ENCODE peak calls at places on chromosomes 16 and 17, in ten cellular contexts. S is psoas muscle, T is GM12878, K is stomach, Z is heart right ventricle, L is OCI-LY7, A is transverse colon, N is left lung, F is fibroblast of pulmonary artery, E is body of pancreas. W is an unnamed sample.

GRCh38 chr17:63203652-63204051 is 237.6 kb downstream of the TANC2 start:
- DNase-seq in K (no peak), S (no peak), N (no peak), A (no peak), T (no peak), L (no peak), F (no peak), Z (no peak), E (no peak), W (no peak)

GRCh38 chr17:8189041-8189710 is 804 bp downstream of the BORCS6 start:
- DNase-seq in E (peak; percentile 37), A (peak; percentile 57), S (no peak), N (peak; percentile 79), L (no peak), T (no peak), Z (peak; percentile 41), K (peak; percentile 43), F (no peak), W (no peak)

GRCh38 chr17:80830020-80830780 is 161.4 kb upstream of the CHMP6 start:
- DNase-seq in F (no peak), S (peak; percentile 47), L (no peak), N (peak; percentile 55), A (no peak), Z (no peak), E (no peak), T (no peak), K (no peak), W (no peak)

GRCh38 chr17:1571362-1571746 is 8.8 kb upstream of the PITPNA start:
- DNase-seq in A (no peak), F (no peak), K (no peak), Z (no peak), S (no peak), T (no peak), N (no peak), L (no peak), E (no peak), W (no peak)

GRCh38 chr17:77109159-77110005 is 31.4 kb upstream of the SEC14L1 start:
- DNase-seq in T (no peak), K (no peak), S (no peak), A (no peak), Z (no peak), E (no peak), L (peak; percentile 41), F (no peak), N (no peak), W (no peak)

GRCh38 chr17:4269915-4270314 is 6.1 kb upstream of the ANKFY1 start:
- DNase-seq in L (no peak), A (no peak), N (no peak), T (no peak), Z (no peak), F (no peak), S (no peak), E (no peak), K (no peak), W (no peak)

GRCh38 chr16:25177831-25178688 is 38.7 kb upstream of the AQP8 start:
- DNase-seq in S (no peak), L (no peak), F (no peak), A (peak; percentile 71), Z (no peak), K (no peak), E (peak; percentile 55), T (no peak), N (no peak), W (peak; percentile 10)

GRCh38 chr16:53080345-53081031 is 25.7 kb downstream of the CHD9 start:
- DNase-seq in F (peak; percentile 93), L (no peak), A (peak; percentile 29), S (peak; percentile 76), E (peak; percentile 36), N (no peak), T (no peak), Z (peak; percentile 51), K (no peak), W (peak; percentile 89)

GRCh38 chr16:30534368-30535105 is at the start of gene ZNF747:
- DNase-seq in E (peak; percentile 94), Z (peak; percentile 94), N (peak; percentile 98), K (peak; percentile 93), L (peak; percentile 94), S (peak; percentile 97), A (peak; percentile 94), T (peak; percentile 51), F (peak; percentile 77), W (peak; percentile 73)

GRCh38 chr16:30535106-30535776 is 583 bp upstream of the ZNF747 start:
- DNase-seq in L (peak; percentile 59), S (no peak), F (no peak), T (no peak), N (no peak), E (no peak), A (no peak), Z (no peak), K (no peak), W (peak; percentile 25)

GRCh38 chr16:30533748-30534367 is 800 bp downstream of the ZNF747 start:
- DNase-seq in Z (no peak), A (no peak), S (no peak), F (no peak), L (peak; percentile 45), T (no peak), E (no peak), N (no peak), K (no peak), W (peak; percentile 10)

GRCh38 chr16:30532285-30533145 is 2.1 kb downstream of the ZNF747 start:
- DNase-seq in S (no peak), K (no peak), E (no peak), T (no peak), N (peak; percentile 80), A (no peak), F (no peak), Z (no peak), L (no peak), W (no peak)

DNA sequence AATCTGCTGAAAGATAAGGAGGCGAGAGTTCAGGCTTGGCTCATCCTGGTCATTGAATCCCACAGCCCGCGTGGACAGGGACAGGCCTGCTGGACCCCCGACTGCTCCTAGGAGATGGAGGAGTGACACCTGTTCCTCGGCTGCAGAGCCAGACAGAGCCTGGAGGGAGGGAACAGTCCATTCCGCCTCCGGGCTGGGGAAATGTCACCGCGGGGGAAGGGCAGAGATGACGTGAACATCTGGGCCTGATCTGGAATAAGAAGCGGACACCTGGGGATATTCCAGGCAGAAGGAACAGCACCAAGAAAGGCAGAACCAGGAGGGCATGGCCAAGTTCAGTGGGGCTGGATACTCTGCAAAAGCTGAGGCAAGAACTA is 1.5 kb downstream of the ZNF747 start:
- DNase-seq in S (no peak), A (no peak), L (no peak), N (peak; percentile 54), T (no peak), F (no peak), K (peak; percentile 64), E (peak; percentile 32), Z (no peak), W (no peak)
- H3K4me3 ChIP-seq in S (peak overlapping the region; percentile 94), A (no peak overlapping the region), L (peak overlapping the region; percentile 75), N (no peak overlapping the region), T (peak overlapping the region; percentile 90), F (no peak overlapping the region), K (no peak overlapping the region), E (no peak overlapping the region), Z (peak overlapping the region; percentile 76), W (peak overlapping the region; percentile 75)

GRCh38 chr17:64781810-64782555 is 119.9 kb upstream of the SMURF2 start:
- DNase-seq in F (no peak), E (no peak), Z (no peak), T (no peak), S (peak; percentile 23), K (no peak), A (no peak), N (no peak), L (no peak), W (no peak)

GRCh38 chr17:64780096-64781012 is 118.2 kb upstream of the SMURF2 start:
- DNase-seq in E (peak; percentile 75), K (peak; percentile 73), L (no peak), S (peak; percentile 63), N (peak; percentile 93), A (peak; percentile 91), F (no peak), T (no peak), Z (peak; percentile 57), W (no peak)

GRCh38 chr17:64779344-64780095 is 117.4 kb upstream of the SMURF2 start:
- DNase-seq in S (peak; percentile 64), K (no peak), E (no peak), T (no peak), A (peak; percentile 27), N (peak; percentile 80), L (no peak), F (no peak), Z (no peak), W (no peak)

GRCh38 chr17:64781394-64781793 is 119.3 kb upstream of the SMURF2 start:
- DNase-seq in K (peak; percentile 67), E (peak; percentile 61), N (peak; percentile 97), S (peak; percentile 77), T (no peak), A (peak; percentile 75), F (no peak), Z (peak; percentile 76), L (peak; percentile 62), W (no peak)

GRCh38 chr17:64781013-64781392 is 118.9 kb upstream of the SMURF2 start:
- DNase-seq in S (no peak), E (no peak), T (no peak), A (no peak), L (no peak), F (no peak), Z (no peak), N (peak; percentile 84), K (no peak), W (no peak)
- H3K4me3 ChIP-seq in S (peak overlapping the region; percentile 58), E (no peak overlapping the region), T (peak overlapping the region; percentile 60), A (peak overlapping the region; percentile 48), L (peak overlapping the region; percentile 59), F (peak overlapping the region; percentile 38), Z (peak overlapping the region; percentile 64), N (peak overlapping the region; percentile 60), K (peak overlapping the region; percentile 40), W (no peak overlapping the region)

GRCh38 chr17:44921122-44921882 is 6.0 kb upstream of the GFAP start:
- DNase-seq in A (no peak), K (no peak), S (no peak), T (no peak), E (peak; percentile 31), N (peak; percentile 39), L (no peak), Z (peak; percentile 41), F (no peak), W (peak; percentile 20)

GRCh38 chr17:44920565-44920940 is 5.3 kb upstream of the GFAP start:
- DNase-seq in A (peak; percentile 1), K (no peak), N (peak; percentile 32), E (no peak), T (no peak), L (peak; percentile 46), S (no peak), Z (peak; percentile 9), F (no peak), W (no peak)

GRCh38 chr17:44918006-44918405 is 2.7 kb upstream of the GFAP start:
- DNase-seq in Z (no peak), N (peak; percentile 10), E (no peak), K (no peak), T (no peak), A (no peak), S (no peak), F (no peak), L (no peak), W (no peak)

GRCh38 chr17:44919885-44920564 is 4.7 kb upstream of the GFAP start:
- DNase-seq in Z (peak; percentile 78), F (peak; percentile 87), K (peak; percentile 83), N (peak; percentile 86), A (peak; percentile 79), E (peak; percentile 88), L (peak; percentile 79), S (peak; percentile 86), T (peak; percentile 54), W (peak; percentile 79)

DNA sequence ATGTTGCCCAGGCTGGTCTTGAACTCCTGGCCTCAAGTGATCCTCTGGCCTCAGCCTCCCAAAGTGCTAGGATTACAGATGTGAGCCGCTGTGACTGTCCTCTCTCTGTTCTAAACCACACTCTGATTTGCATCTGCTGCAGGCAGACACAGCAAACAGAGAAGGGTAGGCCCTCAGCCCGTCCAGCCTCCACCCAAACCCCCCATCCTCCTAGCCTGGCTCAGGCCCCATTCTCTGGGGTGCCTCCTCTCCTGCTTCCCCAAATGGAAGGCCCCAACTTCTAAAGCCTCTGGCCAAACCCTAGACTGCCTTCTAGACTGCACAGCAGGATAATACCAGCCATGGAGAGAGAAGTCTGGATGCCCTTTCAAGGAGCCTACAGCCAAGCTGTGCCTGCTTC is 4.1 kb upstream of the GFAP start:
- DNase-seq in N (peak; percentile 15), E (no peak), L (no peak), S (no peak), T (no peak), A (no peak), K (no peak), Z (no peak), F (no peak), W (no peak)
- H3K4me3 ChIP-seq in N (no peak overlapping the region), E (no peak overlapping the region), L (no peak overlapping the region), S (no peak overlapping the region), T (no peak overlapping the region), A (no peak overlapping the region), K (no peak overlapping the region), Z (no peak overlapping the region), F (no peak overlapping the region), W (no peak overlapping the region)

GRCh38 chr16:86498661-86499493 is 11.4 kb upstream of the FOXF1 start:
- DNase-seq in F (peak; percentile 36), N (no peak), E (no peak), Z (no peak), L (no peak), T (no peak), S (peak; percentile 20), A (no peak), K (no peak), W (no peak)

GRCh38 chr16:86496262-86496928 is 13.9 kb upstream of the FOXF1 start:
- DNase-seq in T (no peak), E (no peak), N (no peak), A (no peak), L (no peak), F (no peak), K (no peak), Z (no peak), S (no peak), W (no peak)

GRCh38 chr16:86496929-86497381 is 13.4 kb upstream of the FOXF1 start:
- DNase-seq in F (no peak), T (no peak), S (no peak), L (no peak), Z (no peak), K (no peak), E (no peak), N (no peak), A (no peak), W (no peak)

GRCh38 chr16:86497551-86498021 is 12.7 kb upstream of the FOXF1 start:
- DNase-seq in K (no peak), Z (no peak), N (no peak), E (no peak), T (no peak), F (no peak), S (no peak), A (no peak), L (no peak), W (no peak)

GRCh38 chr16:86498155-86498651 is 12.1 kb upstream of the FOXF1 start:
- DNase-seq in K (no peak), L (no peak), S (no peak), T (no peak), F (no peak), N (no peak), Z (no peak), E (no peak), A (no peak), W (no peak)
- H3K4me3 ChIP-seq in K (peak overlapping the region; percentile 48), L (no peak overlapping the region), S (no peak overlapping the region), T (no peak overlapping the region), F (no peak overlapping the region), N (peak overlapping the region; percentile 4), Z (no peak overlapping the region), E (no peak overlapping the region), A (peak overlapping the region; percentile 40), W (no peak overlapping the region)

W was measured in fibroblast of mammary gland.